ENCODE peak calls at places on chromosomes 5 and 9, in eight cellular contexts. Z, I, E, W, G, N, P and V are unnamed samples.

GRCh38 chr5:90871356-90871755 is 312.8 kb downstream of the ADGRV1 start:
- DNase-seq in E (no peak), P (no peak), G (no peak), I (no peak), Z (no peak), W (no peak), N (no peak), V (no peak)

GRCh38 chr5:57539281-57539701 is 56.7 kb upstream of the ACTBL2 start:
- DNase-seq in P (no peak), E (peak), Z (no peak), I (no peak), G (no peak), W (no peak), N (no peak), V (no peak)

GRCh38 chr5:72106922-72107873 is at the start of gene MAP1B:
- DNase-seq in I (no peak), G (peak), W (peak), P (no peak), E (no peak), N (peak), Z (no peak), V (peak)

GRCh38 chr5:29085142-29085541 is 2046.8 kb upstream of the CDH9 start:
- DNase-seq in I (no peak), N (no peak), G (no peak), E (no peak), Z (no peak), P (no peak), W (no peak), V (no peak)

GRCh38 chr9:109114670-109115069 is 5.1 kb downstream of the TMEM245 start:
- DNase-seq in W (no peak), P (no peak), I (no peak), Z (no peak), N (no peak), E (no peak), G (peak), V (no peak)

GRCh38 chr9:127053057-127053821 is 69.2 kb downstream of the ANGPTL2 start:
- DNase-seq in E (no peak), G (no peak), W (no peak), N (no peak), P (no peak), I (no peak), Z (no peak), V (no peak)

GRCh38 chr5:94709277-94709676 is 90.8 kb downstream of the SLF1 start:
- DNase-seq in P (no peak), I (no peak), Z (no peak), G (no peak), N (no peak), E (no peak), W (no peak), V (no peak)

GRCh38 chr9:21993893-21994525 is at the start of gene CDKN2A:
- DNase-seq in P (no peak), N (peak), W (no peak), E (no peak), I (no peak), Z (no peak), G (peak), V (peak)

GRCh38 chr5:77282337-77283027 is 72.0 kb downstream of the PDE8B start:
- DNase-seq in N (peak), W (no peak), G (no peak), P (no peak), E (peak), Z (no peak), I (no peak), V (no peak)

GRCh38 chr5:14615365-14615764 is 33.8 kb downstream of the OTULINL start:
- DNase-seq in W (no peak), E (no peak), G (no peak), Z (no peak), N (peak), P (no peak), I (no peak), V (no peak)

GRCh38 chr9:91395553-91396470 is 27.8 kb downstream of the NFIL3 start:
- DNase-seq in Z (no peak), P (no peak), W (no peak), E (no peak), G (peak), I (no peak), N (no peak), V (no peak)